ENCODE peak calls at places on chromosomes 4 and X, in five cellular contexts. U, Q, V, Z and P are unnamed samples.

GRCh38 chr4:127631420-127631819 is 1.3 kb upstream of the INTU start:
- DNase-seq in U (no peak), Q (no peak), V (no peak), Z (no peak), P (no peak)

GRCh38 chr4:158652920-158653319 is 18.8 kb downstream of the C4orf46 start:
- DNase-seq in U (no peak), Q (no peak), V (no peak), Z (no peak), P (no peak)

GRCh38 chrX:39811391-39811790 is 286.4 kb downstream of the BCOR start:
- DNase-seq in U (no peak), Q (no peak), V (peak), Z (no peak), P (no peak)

GRCh38 chr4:104429150-104429741 is 65.4 kb downstream of the CXXC4 start:
- DNase-seq in U (no peak), Q (no peak), V (no peak), Z (no peak), P (no peak)

GRCh38 chr4:76590847-76591281 is 155.8 kb downstream of the SHROOM3 start:
- DNase-seq in U (no peak), Q (no peak), V (no peak), Z (no peak), P (no peak)

GRCh38 chr4:147117400-147117799 is 171.7 kb upstream of the TTC29 start:
- DNase-seq in U (peak), Q (no peak), V (no peak), Z (no peak), P (no peak)

GRCh38 chr4:67020079-67020807 is 525.1 kb downstream of the CENPC start:
- DNase-seq in U (no peak), Q (no peak), V (no peak), Z (no peak), P (no peak)

GRCh38 chr4:1379351-1379781 is 26.9 kb downstream of the NKX1-1 start:
- DNase-seq in U (no peak), Q (no peak), V (peak), Z (peak), P (peak)

GRCh38 chr4:163693211-163693610 is 198.7 kb downstream of the TMA16 start:
- DNase-seq in U (no peak), Q (no peak), V (no peak), Z (no peak), P (no peak)

GRCh38 chr4:132691668-132692067 is 457.4 kb upstream of the PCDH10 start:
- DNase-seq in U (no peak), Q (no peak), V (no peak), Z (no peak), P (no peak)

GRCh38 chr4:65645185-65645584 is 25.1 kb downstream of the EPHA5 start:
- DNase-seq in U (no peak), Q (no peak), V (no peak), Z (no peak), P (no peak)

GRCh38 chr4:82599336-82599735 is 37.5 kb upstream of the TMEM150C start:
- DNase-seq in U (no peak), Q (no peak), V (no peak), Z (no peak), P (no peak)

GRCh38 chr4:53365486-53366300 is at the start of gene SCFD2:
- DNase-seq in U (peak), Q (peak), V (peak), Z (peak), P (peak)

GRCh38 chr4:92031825-92032224 is 271.9 kb upstream of the GRID2 start:
- DNase-seq in U (no peak), Q (no peak), V (peak), Z (no peak), P (no peak)

GRCh38 chr4:2930821-2931764 is 32.1 kb downstream of the NOP14 start:
- DNase-seq in U (no peak), Q (peak), V (peak), Z (peak), P (peak)

GRCh38 chr4:4555916-4556315 is 14.1 kb upstream of the STX18 start:
- DNase-seq in U (no peak), Q (no peak), V (no peak), Z (no peak), P (no peak)

GRCh38 chrX:110145854-110146253 is 142.9 kb downstream of the TMEM164 start:
- DNase-seq in U (no peak), Q (peak), V (no peak), Z (no peak), P (no peak)

GRCh38 chrX:102338162-102338561 is 91.2 kb downstream of the NXF2 start:
- DNase-seq in U (no peak), Q (no peak), V (no peak), Z (no peak), P (no peak)

GRCh38 chr4:105808459-105809041 is 86.7 kb upstream of the NPNT start:
- DNase-seq in U (no peak), Q (peak), V (peak), Z (no peak), P (no peak)

GRCh38 chr4:179893967-179894590 is 2349.1 kb upstream of the TENM3 start:
- DNase-seq in U (no peak), Q (no peak), V (no peak), Z (no peak), P (no peak)

GRCh38 chr4:9949573-9949972 is 71.7 kb downstream of the SLC2A9 start:
- DNase-seq in U (no peak), Q (no peak), V (no peak), Z (no peak), P (no peak)

GRCh38 chrX:31435592-31435991 is 363.8 kb upstream of the FTHL17 start:
- DNase-seq in U (peak), Q (no peak), V (peak), Z (peak), P (no peak)

GRCh38 chrX:43467608-43468234 is 188.4 kb upstream of the MAOA start:
- DNase-seq in U (no peak), Q (no peak), V (no peak), Z (no peak), P (no peak)

GRCh38 chr4:122911588-122911987 is 10.8 kb downstream of the NUDT6 start:
- DNase-seq in U (no peak), Q (no peak), V (no peak), Z (no peak), P (no peak)

GRCh38 chr4:10013722-10014121 is 7.6 kb downstream of the SLC2A9 start:
- DNase-seq in U (peak), Q (no peak), V (peak), Z (peak), P (peak)

GRCh38 chr4:16866974-16867373 is 31.5 kb downstream of the LDB2 start:
- DNase-seq in U (no peak), Q (no peak), V (no peak), Z (no peak), P (no peak)

GRCh38 chr4:140153419-140153743 is 603 bp downstream of the MAML3 start:
- DNase-seq in U (no peak), Q (no peak), V (no peak), Z (no peak), P (no peak)

GRCh38 chrX:153800177-153800722 is 5.8 kb downstream of the SSR4 start:
- DNase-seq in U (no peak), Q (no peak), V (no peak), Z (no peak), P (no peak)

GRCh38 chr4:146165840-146166239 is 9.7 kb upstream of the LSM6 start:
- DNase-seq in U (no peak), Q (no peak), V (no peak), Z (no peak), P (no peak)

GRCh38 chr4:140937866-140938265 is 181.7 kb upstream of the TBC1D9 start:
- DNase-seq in U (no peak), Q (no peak), V (no peak), Z (no peak), P (no peak)

GRCh38 chrX:134676440-134676839 is 18.2 kb upstream of the PLAC1 start:
- DNase-seq in U (no peak), Q (no peak), V (no peak), Z (no peak), P (no peak)

GRCh38 chrX:3549442-3549875 is 164.0 kb downstream of the PRKX start:
- DNase-seq in U (peak), Q (no peak), V (peak), Z (peak), P (no peak)

GRCh38 chrX:17440258-17440657 is 65.3 kb downstream of the NHS start:
- DNase-seq in U (no peak), Q (no peak), V (no peak), Z (no peak), P (no peak)

GRCh38 chrX:47991263-47992092 is 12.3 kb downstream of the ZNF182 start:
- DNase-seq in U (no peak), Q (no peak), V (no peak), Z (no peak), P (no peak)
- H3K27ac ChIP-seq in U (no peak), Q (no peak), V (peak), Z (no peak), P (no peak)

DNA sequence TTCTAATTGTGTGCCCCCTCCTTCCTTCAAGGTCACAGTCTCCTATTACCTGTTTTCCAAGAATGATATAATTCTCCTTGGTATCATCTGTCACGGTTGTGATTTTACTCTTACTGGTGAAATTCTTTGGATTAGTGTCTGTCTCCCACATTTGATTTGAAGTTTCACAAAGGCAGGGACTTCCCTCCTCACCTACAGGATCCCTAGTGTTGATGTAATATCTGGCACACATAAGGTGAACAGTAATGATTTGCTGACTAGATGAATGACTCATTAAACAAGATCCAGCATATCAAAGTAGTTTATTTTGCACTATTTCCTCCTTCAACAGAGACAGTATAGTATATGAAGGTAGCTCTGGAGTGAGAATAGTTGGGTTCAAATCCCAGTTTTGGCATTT is 135.3 kb upstream of the IL1RAPL2 start:
- DNase-seq in U (no peak), Q (no peak), V (no peak), Z (no peak), P (no peak)
- H3K27ac ChIP-seq in U (no peak), Q (no peak), V (peak), Z (no peak), P (no peak)

GRCh38 chr4:7160951-7161440 is 31.3 kb upstream of the SORCS2 start:
- DNase-seq in U (no peak), Q (no peak), V (no peak), Z (no peak), P (no peak)
- H3K27ac ChIP-seq in U (no peak), Q (no peak), V (peak), Z (no peak), P (no peak)

DNA sequence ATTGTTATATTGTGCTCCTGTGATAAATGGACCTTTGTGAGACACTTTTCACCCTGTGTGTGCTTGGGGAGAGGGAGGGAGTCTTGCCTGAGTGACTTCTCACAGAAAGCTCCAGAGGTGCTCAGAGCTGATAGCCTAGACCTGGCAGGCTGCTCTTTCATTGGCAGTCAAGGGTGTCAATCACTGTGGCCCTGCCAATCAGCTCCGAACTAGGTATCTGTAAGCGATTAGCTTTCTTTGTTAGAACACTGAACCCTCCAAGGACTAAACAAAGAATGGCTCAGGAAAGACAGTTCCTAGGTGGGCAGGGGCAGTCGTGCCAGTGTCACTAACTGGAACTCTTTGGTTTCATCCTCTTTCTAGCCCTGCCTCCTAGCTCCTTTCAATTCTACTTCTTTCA is 2.7 kb upstream of the NALF2 start:
- DNase-seq in U (peak), Q (no peak), V (peak), Z (peak), P (no peak)
- H3K27ac ChIP-seq in U (no peak), Q (no peak), V (no peak), Z (peak), P (no peak)

DNA sequence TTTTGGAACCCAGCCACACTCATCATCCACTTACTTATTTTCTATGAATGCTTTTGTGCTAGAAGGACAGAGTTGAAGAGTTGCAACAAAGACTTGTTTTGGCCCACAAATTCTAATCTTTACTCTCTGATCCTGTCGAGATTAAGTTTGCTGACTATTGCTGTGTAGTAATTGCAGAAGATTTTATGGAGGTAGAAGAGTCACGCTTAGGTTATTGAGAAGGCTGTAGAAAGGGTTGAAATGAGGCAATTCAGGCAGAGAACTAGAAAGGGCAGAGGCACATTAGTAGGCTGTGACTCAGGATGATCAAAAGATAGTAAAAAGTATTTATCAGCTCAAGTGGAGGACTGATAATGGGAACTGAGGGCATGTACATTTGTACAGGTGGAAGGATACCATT is 298.8 kb upstream of the EMCN start:
- DNase-seq in U (no peak), Q (no peak), V (no peak), Z (no peak), P (no peak)
- H3K27ac ChIP-seq in U (no peak), Q (no peak), V (no peak), Z (no peak), P (no peak)

GRCh38 chr4:6781561-6781960 is 966 bp upstream of the KIAA0232 start:
- DNase-seq in U (no peak), Q (no peak), V (no peak), Z (no peak), P (no peak)

GRCh38 chr4:6777636-6778281 is 4.8 kb upstream of the KIAA0232 start:
- DNase-seq in U (no peak), Q (no peak), V (no peak), Z (no peak), P (no peak)

GRCh38 chr4:6778435-6778834 is 4.1 kb upstream of the KIAA0232 start:
- DNase-seq in U (no peak), Q (no peak), V (no peak), Z (no peak), P (no peak)

GRCh38 chr4:6781113-6781512 is 1.4 kb upstream of the KIAA0232 start:
- DNase-seq in U (no peak), Q (peak), V (no peak), Z (peak), P (no peak)

DNA sequence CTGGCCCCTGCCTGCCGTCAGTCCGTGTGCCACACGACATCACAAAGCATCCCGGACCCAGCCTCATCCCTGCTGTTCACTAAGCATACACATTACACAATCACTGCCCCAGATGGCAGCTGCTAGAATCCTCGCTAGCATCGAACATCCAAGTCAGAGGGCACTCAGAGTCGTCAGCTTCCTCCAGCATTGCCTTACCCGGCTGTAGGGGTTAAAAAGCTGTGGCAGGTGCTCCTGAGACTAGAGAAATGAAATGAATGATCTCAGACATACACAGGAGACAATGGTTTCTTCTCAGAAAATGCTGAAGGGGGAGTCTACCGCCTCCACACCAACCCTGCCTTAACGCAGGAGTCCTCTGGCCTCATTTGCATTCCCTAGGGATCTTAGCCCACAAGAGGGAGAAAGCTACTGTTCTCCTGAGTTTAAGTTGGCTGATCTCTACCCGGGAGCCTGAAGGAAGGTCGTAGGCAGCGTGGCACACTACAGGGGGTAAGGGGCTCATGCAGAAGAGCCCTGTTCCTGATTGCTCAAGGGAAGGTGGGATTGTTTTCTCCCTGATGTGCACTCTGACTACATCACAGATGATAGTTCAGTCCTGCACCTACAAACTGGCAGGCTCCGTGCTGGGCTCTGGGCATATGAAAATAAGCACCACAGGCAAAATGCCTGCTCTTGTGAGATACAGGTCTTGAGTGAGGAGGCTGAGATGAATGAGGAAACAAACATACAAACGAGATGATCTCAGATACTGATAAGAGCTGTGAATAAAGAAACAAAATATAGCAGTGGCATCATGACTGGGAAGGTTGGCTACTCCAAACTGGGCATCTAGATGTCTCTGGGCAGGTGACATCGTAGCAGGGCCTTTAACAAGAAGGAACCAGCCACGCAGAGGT is 2.6 kb upstream of the KIAA0232 start:
- DNase-seq in U (no peak), Q (no peak), V (peak), Z (no peak), P (no peak)
- H3K27ac ChIP-seq in U (peak), Q (peak), V (no peak), Z (peak), P (no peak)

GRCh38 chr4:151324449-151325319 is 721 bp downstream of the SH3D19 start:
- DNase-seq in U (peak), Q (peak), V (peak), Z (peak), P (peak)

GRCh38 chr4:151325320-151326246 is at the start of gene SH3D19:
- DNase-seq in U (peak), Q (peak), V (peak), Z (peak), P (peak)

GRCh38 chr4:151321586-151321985 is 3.8 kb downstream of the SH3D19 start:
- DNase-seq in U (no peak), Q (no peak), V (no peak), Z (no peak), P (no peak)

GRCh38 chr4:151324124-151324448 is 1.3 kb downstream of the SH3D19 start:
- DNase-seq in U (no peak), Q (no peak), V (no peak), Z (no peak), P (no peak)

GRCh38 chr4:151322565-151322964 is 2.8 kb downstream of the SH3D19 start:
- DNase-seq in U (no peak), Q (no peak), V (no peak), Z (no peak), P (no peak)
- H3K27ac ChIP-seq in U (peak), Q (peak), V (no peak), Z (peak), P (no peak)

GRCh38 chrX:119871245-119871598 is 311 bp downstream of the RNF113A start:
- DNase-seq in U (no peak), Q (peak), V (no peak), Z (no peak), P (peak)

GRCh38 chrX:119870626-119871131 is 854 bp downstream of the RNF113A start:
- DNase-seq in U (no peak), Q (peak), V (no peak), Z (no peak), P (peak)

DNA sequence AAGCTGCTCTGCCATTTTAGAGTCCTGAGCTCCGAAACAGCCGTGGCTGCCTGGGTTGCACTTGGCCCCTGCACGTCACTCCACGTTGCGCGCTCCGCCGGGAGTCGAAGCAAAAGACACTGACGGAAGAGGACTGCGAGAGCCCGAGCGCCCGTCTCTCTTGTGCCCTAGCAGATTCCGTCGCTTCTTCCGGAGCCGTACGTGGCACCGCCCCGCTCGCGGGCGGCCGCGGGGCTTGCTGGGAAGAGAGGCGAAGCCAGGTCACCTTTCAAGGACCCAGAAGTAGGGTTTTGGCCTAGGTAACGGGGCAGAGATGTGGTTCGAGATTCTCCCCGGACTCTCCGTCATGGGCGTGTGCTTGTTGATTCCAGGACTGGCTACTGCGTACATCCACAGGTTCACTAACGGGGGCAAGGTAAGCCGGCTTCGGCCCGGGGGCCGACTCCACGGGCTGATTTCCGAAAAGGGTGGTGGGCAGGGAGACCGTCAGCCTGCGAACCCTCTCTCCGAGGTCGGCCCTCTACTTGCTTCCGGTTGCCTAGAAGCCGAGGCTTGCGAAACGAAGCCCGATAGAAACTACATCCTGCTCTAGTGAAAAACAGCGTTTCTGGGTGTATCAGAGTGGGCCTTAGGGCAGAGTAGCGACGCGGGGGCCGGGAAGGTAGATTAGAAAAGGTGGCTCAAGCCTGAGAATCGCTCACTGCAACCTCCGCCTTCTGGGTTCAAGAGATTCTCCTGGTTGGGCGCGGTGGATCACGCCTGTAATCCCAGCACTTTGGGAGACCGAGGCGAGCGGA is at the start of the genes NDUFA1 and RNF113A:
- DNase-seq in U (peak), Q (peak), V (peak), Z (peak), P (peak)
- H3K27ac ChIP-seq in U (peak), Q (peak), V (peak), Z (peak), P (peak)